ENCODE peak calls at places on chromosomes 12 and 14, in eight cellular contexts. N is uterus, I is neural crest cell, J is lower lobe of right lung, X is OCI-LY7, P is epithelial cell of esophagus, A is AG09319, Q is mucosa of descending colon. F is an unnamed sample.

GRCh38 chr12:105288311-105288996 is 42.0 kb upstream of the C12orf75 start:
- DNase-seq in N (no peak), I (no peak), J (no peak), X (no peak), P (no peak), A (no peak), Q (no peak), F (no peak)

GRCh38 chr14:103313704-103314103 is 20.3 kb upstream of the EIF5 start:
- DNase-seq in N (no peak), I (no peak), J (no peak), X (no peak), P (peak; percentile 19), A (no peak), Q (no peak), F (no peak)

GRCh38 chr14:72740966-72741835 is 152.7 kb downstream of the DPF3 start:
- DNase-seq in N (no peak), I (no peak), J (no peak), X (no peak), P (no peak), A (no peak), Q (no peak), F (no peak)

GRCh38 chr12:76091245-76091757 is 6.8 kb upstream of the NAP1L1 start:
- DNase-seq in N (no peak), I (no peak), J (no peak), X (no peak), P (no peak), A (no peak), Q (no peak), F (no peak)

GRCh38 chr12:126369487-126370463 is 1304.5 kb downstream of the AACS start:
- DNase-seq in N (no peak), I (no peak), J (no peak), X (no peak), P (peak; percentile 19), A (peak; percentile 27), Q (no peak), F (no peak)

GRCh38 chr12:630656-631632 is 32.3 kb downstream of the NINJ2 start:
- DNase-seq in N (no peak), I (no peak), J (peak; percentile 86), X (no peak), P (no peak), A (no peak), Q (peak; percentile 76), F (no peak)

GRCh38 chr12:52204095-52204930 is 12.5 kb upstream of the KRT80 start:
- DNase-seq in N (peak; percentile 11), I (no peak), J (peak; percentile 44), X (no peak), P (peak; percentile 53), A (no peak), Q (peak; percentile 19), F (no peak)

GRCh38 chr14:56044196-56044595 is 74.0 kb upstream of the PELI2 start:
- DNase-seq in N (no peak), I (no peak), J (no peak), X (no peak), P (peak; percentile 34), A (no peak), Q (no peak), F (no peak)

GRCh38 chr12:3552726-3553045 is 61.7 kb downstream of the PRMT8 start:
- DNase-seq in N (no peak), I (no peak), J (no peak), X (no peak), P (no peak), A (no peak), Q (no peak), F (no peak)

GRCh38 chr14:81400852-81401251 is 728 bp upstream of the STON2 start:
- DNase-seq in N (peak; percentile 41), I (no peak), J (peak; percentile 58), X (no peak), P (peak; percentile 98), A (peak; percentile 99), Q (peak; percentile 37), F (peak; percentile 57)

GRCh38 chr14:46250113-46250703 is 401.4 kb downstream of the RPL10L start:
- DNase-seq in N (no peak), I (no peak), J (no peak), X (peak; percentile 11), P (peak; percentile 38), A (no peak), Q (no peak), F (peak; percentile 3)

GRCh38 chr14:94850332-94851211 is 80.7 kb upstream of the GSC start:
- DNase-seq in N (no peak), I (no peak), J (no peak), X (no peak), P (no peak), A (no peak), Q (peak; percentile 48), F (no peak)

GRCh38 chr12:72865921-72866320 is 593.8 kb downstream of the TRHDE start:
- DNase-seq in N (no peak), I (no peak), J (no peak), X (no peak), P (no peak), A (no peak), Q (no peak), F (no peak)

GRCh38 chr12:69405466-69405865 is 45.9 kb downstream of the YEATS4 start:
- DNase-seq in N (peak; percentile 48), I (no peak), J (no peak), X (no peak), P (peak; percentile 97), A (peak; percentile 74), Q (no peak), F (peak; percentile 72)

GRCh38 chr12:91781114-91781513 is 364.5 kb downstream of the BTG1 start:
- DNase-seq in N (no peak), I (no peak), J (no peak), X (no peak), P (peak; percentile 49), A (no peak), Q (no peak), F (no peak)

DNA sequence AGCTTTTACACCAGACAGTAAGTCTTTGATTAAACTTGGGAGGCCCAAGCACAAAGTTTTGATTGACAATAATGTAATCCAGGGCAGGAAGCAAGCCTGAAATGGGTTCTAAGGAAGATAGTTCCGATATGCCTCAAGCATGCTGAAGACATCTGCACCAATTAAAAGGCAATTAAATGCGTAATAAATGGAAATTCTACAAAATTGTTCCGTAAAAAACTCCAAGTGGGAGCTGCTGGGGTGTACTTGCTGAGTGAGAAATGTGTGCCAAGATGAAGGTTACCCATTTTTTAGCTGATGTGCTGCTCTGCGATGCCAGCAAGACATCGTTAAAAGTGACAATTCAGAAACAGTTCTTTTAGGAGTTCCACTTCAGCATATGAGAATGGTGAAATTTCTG is 146.3 kb upstream of the GZMB start:
- DNase-seq in N (no peak), I (no peak), J (no peak), X (no peak), P (no peak), A (no peak), Q (no peak), F (no peak)
- TF ChIP-seq CTCF in N (no peak), I (no peak), J (no peak), X (no peak), P (no peak), A (no peak), Q (no peak), F (no peak)

DNA sequence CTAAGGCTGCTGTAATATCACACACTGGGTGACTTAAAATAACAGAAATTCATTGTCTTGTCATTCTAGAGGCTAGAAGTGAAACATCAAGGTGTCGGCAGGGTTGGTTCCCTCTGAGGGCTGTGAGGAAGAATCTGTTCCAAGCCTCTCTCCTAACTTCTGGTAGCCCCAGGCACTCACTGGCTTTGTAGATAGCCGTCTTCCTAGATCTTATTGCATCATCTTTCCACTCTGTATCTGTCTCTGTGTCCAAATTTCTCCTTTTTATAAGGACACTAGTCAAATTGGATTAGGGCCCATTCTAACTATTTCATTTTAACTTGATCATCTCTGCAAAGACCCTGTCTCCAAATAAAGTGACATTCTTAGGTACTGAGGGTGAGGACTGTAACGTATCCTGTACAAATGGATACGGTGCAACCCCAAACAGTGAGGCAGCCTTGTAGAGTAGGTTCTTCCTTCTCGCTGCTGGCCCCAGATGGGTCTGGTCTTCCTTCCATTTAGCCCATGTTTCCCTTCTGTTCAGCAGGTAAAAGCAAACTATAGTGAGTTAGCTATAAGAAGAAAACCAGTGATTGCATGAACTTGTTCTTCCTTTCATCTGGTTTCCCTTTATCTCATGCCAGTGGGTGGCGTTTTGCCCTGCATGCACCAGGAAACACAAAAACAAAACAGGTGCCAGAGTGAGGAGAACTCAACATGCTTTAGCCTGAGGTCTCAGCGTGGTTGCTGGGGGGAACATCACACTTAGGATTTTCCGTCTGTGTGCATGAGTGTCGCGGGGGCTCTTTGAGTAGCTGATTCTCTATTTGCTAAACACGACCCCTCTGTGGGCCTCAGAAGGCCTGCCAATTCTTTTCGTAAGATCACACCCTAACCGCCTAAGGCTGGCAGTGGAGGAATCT is 19.5 kb downstream of the TTC9 start:
- DNase-seq in N (no peak), I (no peak), J (no peak), X (peak; percentile 82), P (peak; percentile 36), A (no peak), Q (no peak), F (peak; percentile 16)
- TF ChIP-seq CTCF in N (no peak), I (no peak), J (no peak), X (peak; percentile 78), P (peak; percentile 34), A (no peak), Q (no peak), F (peak; percentile 13)

GRCh38 chr12:120736404-120737331 is 11.0 kb downstream of the ACADS start:
- DNase-seq in N (no peak), I (no peak), J (no peak), X (no peak), P (no peak), A (no peak), Q (no peak), F (no peak)

GRCh38 chr12:120738252-120739030 is 12.8 kb downstream of the ACADS start:
- DNase-seq in N (no peak), I (no peak), J (no peak), X (no peak), P (no peak), A (no peak), Q (no peak), F (no peak)

GRCh38 chr12:120739031-120739762 is 13.6 kb downstream of the ACADS start:
- DNase-seq in N (no peak), I (no peak), J (no peak), X (no peak), P (no peak), A (no peak), Q (no peak), F (no peak)

GRCh38 chr12:120739821-120740613 is 14.4 kb downstream of the ACADS start:
- DNase-seq in N (no peak), I (no peak), J (no peak), X (no peak), P (no peak), A (no peak), Q (no peak), F (no peak)

GRCh38 chr12:120737557-120738251 is 12.1 kb downstream of the ACADS start:
- DNase-seq in N (no peak), I (no peak), J (no peak), X (peak; percentile 57), P (peak; percentile 17), A (no peak), Q (no peak), F (no peak)
- TF ChIP-seq CTCF in N (no peak), I (peak; percentile 31), J (no peak), X (peak; percentile 76), P (peak; percentile 43), A (no peak), Q (no peak), F (no peak)

DNA sequence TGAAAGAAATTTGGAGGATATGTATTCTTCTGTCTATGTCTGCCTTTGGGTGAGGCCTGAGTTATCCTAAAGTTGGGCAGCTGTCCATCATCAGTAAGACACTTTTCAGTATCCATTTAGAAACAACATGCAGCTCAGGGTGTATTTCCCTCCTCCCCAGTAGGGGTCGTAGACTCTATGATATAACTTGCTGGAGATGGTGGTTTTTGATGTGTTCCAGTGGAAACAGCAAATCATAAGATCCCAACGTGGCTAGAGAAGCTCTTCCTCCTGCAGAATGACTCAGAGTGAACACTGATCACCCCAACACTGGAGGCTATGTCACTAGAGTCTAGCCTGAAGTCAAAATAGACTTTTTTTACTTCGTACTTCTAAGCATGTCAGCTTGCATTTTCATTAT is 331.6 kb upstream of the STXBP6 start:
- DNase-seq in N (no peak), I (no peak), J (no peak), X (peak; percentile 5), P (no peak), A (no peak), Q (no peak), F (no peak)
- TF ChIP-seq CTCF in N (no peak), I (peak; percentile 54), J (no peak), X (peak; percentile 70), P (no peak), A (no peak), Q (no peak), F (peak; percentile 25)

F was measured in Calu3.